ENCODE peak calls at places on chromosomes 4 and X, in ten cellular contexts. C is stimulated activated CD4-positive, alpha-beta T cell treated with anti-CD3 and anti-CD28 coated beads, Interleukin-15, amount 100 ng/mL, for 24 hours; R is COR-L47; E is HCT116; D is activated CD8-positive, alpha-beta memory T cell treated with anti-CD3 and anti-CD28 coated beads, Interleukin-2, amount 50 U/mL, for 4 hours; H is iris pigment epithelial cell; O is pulmonary artery endothelial cell; M is iPS-NIHi11; T is NCI-H446; J is lung microvascular endothelial cell. I is an unnamed sample.

GRCh38 chrX:154029439-154029838 is 9.7 kb upstream of the IRAK1 start:
- DNase-seq in M (no peak), H (no peak), C (no peak), O (no peak), J (no peak), E (no peak), T (no peak), R (no peak), D (no peak), I (no peak)

GRCh38 chr4:144565558-144566195 is 80.3 kb upstream of the HHIP start:
- DNase-seq in D (no peak), H (peak), C (no peak), J (no peak), E (no peak), M (no peak), O (no peak), R (no peak), T (no peak), I (no peak)

GRCh38 chrX:133364201-133364600 is 51.1 kb downstream of the GPC4 start:
- DNase-seq in J (no peak), H (peak), C (no peak), E (no peak), D (no peak), O (no peak), T (no peak), R (no peak), M (no peak), I (no peak)

GRCh38 chr4:3418029-3418762 is 23.6 kb upstream of the HGFAC start:
- DNase-seq in O (no peak), D (no peak), T (no peak), C (no peak), H (no peak), J (no peak), M (peak), E (no peak), R (peak), I (no peak)

GRCh38 chr4:185713272-185713671 is 98.7 kb downstream of the SORBS2 start:
- DNase-seq in H (peak), C (no peak), M (no peak), E (no peak), T (no peak), J (peak), D (no peak), R (no peak), O (no peak), I (no peak)

GRCh38 chrX:151680805-151681204 is 14.5 kb upstream of the PRRG3 start:
- DNase-seq in J (peak), M (peak), T (peak), R (peak), C (peak), D (peak), E (peak), O (no peak), H (peak), I (peak)

GRCh38 chr4:102230194-102230593 is 115.1 kb downstream of the SLC39A8 start:
- DNase-seq in C (no peak), H (no peak), D (no peak), E (no peak), R (no peak), J (no peak), T (no peak), O (no peak), M (no peak), I (no peak)

GRCh38 chr4:89539374-89539773 is 231.8 kb upstream of the GPRIN3 start:
- DNase-seq in D (no peak), M (no peak), C (no peak), R (no peak), O (peak), E (no peak), H (peak), J (peak), T (no peak), I (no peak)

GRCh38 chrX:153342762-153343558 is 9.0 kb downstream of the ZNF275 start:
- DNase-seq in O (no peak), C (no peak), E (no peak), H (no peak), D (no peak), T (no peak), J (no peak), M (no peak), R (no peak), I (no peak)

GRCh38 chr4:30256105-30256828 is 463.9 kb upstream of the PCDH7 start:
- DNase-seq in M (no peak), J (no peak), D (no peak), T (peak), O (no peak), R (peak), C (no peak), H (no peak), E (no peak), I (no peak)

GRCh38 chr4:179855471-179855870 is 2387.7 kb upstream of the TENM3 start:
- DNase-seq in H (no peak), O (no peak), T (no peak), M (no peak), E (no peak), R (no peak), C (no peak), D (no peak), J (no peak), I (no peak)

GRCh38 chrX:21838937-21839333 is 482 bp upstream of the MBTPS2 start:
- DNase-seq in T (no peak), M (no peak), H (peak), R (no peak), C (no peak), E (no peak), J (peak), O (no peak), D (no peak), I (no peak)

GRCh38 chrX:118189628-118190027 is 73.0 kb upstream of the KLHL13 start:
- DNase-seq in C (no peak), J (no peak), D (no peak), R (no peak), M (no peak), H (no peak), T (no peak), E (no peak), O (no peak), I (no peak)

GRCh38 chr4:152480356-152480755 is 55.5 kb downstream of the FBXW7 start:
- DNase-seq in M (no peak), R (no peak), J (no peak), E (no peak), O (no peak), T (no peak), H (no peak), C (no peak), D (no peak), I (no peak)

GRCh38 chr4:103306870-103307345 is 108.8 kb upstream of the CENPE start:
- DNase-seq in O (no peak), C (no peak), E (no peak), H (no peak), M (peak), R (no peak), T (no peak), J (no peak), D (no peak), I (no peak)

GRCh38 chr4:2728806-2729532 is 27.2 kb downstream of the TNIP2 start:
- DNase-seq in J (no peak), D (no peak), M (no peak), C (no peak), O (no peak), T (no peak), E (no peak), H (no peak), R (no peak), I (no peak)

GRCh38 chr4:176339936-176340761 is 20.4 kb downstream of the SPCS3 start:
- DNase-seq in H (peak), E (no peak), J (no peak), O (no peak), T (no peak), M (no peak), D (no peak), R (no peak), C (no peak), I (no peak)

GRCh38 chr4:16745887-16746286 is 152.6 kb downstream of the LDB2 start:
- DNase-seq in T (no peak), H (no peak), J (no peak), C (no peak), E (no peak), R (no peak), D (no peak), O (no peak), M (no peak), I (no peak)

GRCh38 chr4:959338-960139 is 13.8 kb downstream of the DGKQ start:
- DNase-seq in D (no peak), J (no peak), T (no peak), R (no peak), M (peak), H (no peak), C (no peak), E (no peak), O (no peak), I (no peak)

GRCh38 chrX:42399632-42400024 is 378.3 kb downstream of the PPP1R2C start:
- DNase-seq in M (no peak), O (no peak), E (no peak), J (no peak), C (no peak), D (no peak), H (no peak), T (no peak), R (no peak), I (no peak)

GRCh38 chrX:66863721-66864120 is 224.8 kb upstream of the EDA2R start:
- DNase-seq in T (no peak), H (no peak), D (no peak), O (no peak), M (no peak), E (no peak), R (no peak), J (no peak), C (no peak), I (no peak)

GRCh38 chr4:38723114-38723513 is 59.1 kb downstream of the KLF3 start:
- DNase-seq in E (no peak), O (no peak), R (no peak), D (no peak), J (no peak), H (no peak), M (no peak), T (no peak), C (no peak), I (no peak)

GRCh38 chr4:135243960-135244561 is 1042.5 kb upstream of the PABPC4L start:
- DNase-seq in M (no peak), H (peak), T (no peak), D (no peak), R (no peak), E (no peak), O (no peak), C (no peak), J (no peak), I (no peak)

GRCh38 chrX:97039363-97040029 is 155.8 kb downstream of the RPA4 start:
- DNase-seq in T (peak), J (peak), E (no peak), D (no peak), R (no peak), M (no peak), O (peak), C (peak), H (peak), I (peak)

GRCh38 chrX:41258871-41259270 is 75.1 kb upstream of the DDX3X start:
- DNase-seq in O (no peak), D (no peak), C (no peak), M (no peak), R (no peak), E (no peak), J (no peak), T (no peak), H (no peak), I (no peak)

GRCh38 chr4:105092356-105092755 is 54.3 kb upstream of the TET2 start:
- DNase-seq in T (peak), H (peak), R (peak), O (peak), J (peak), M (no peak), D (no peak), C (no peak), E (no peak), I (no peak)

GRCh38 chr4:101346312-101346561 is 1.1 kb downstream of the PPP3CA start:
- DNase-seq in D (peak), J (no peak), M (peak), H (no peak), C (no peak), O (no peak), T (no peak), E (no peak), R (no peak), I (no peak)

GRCh38 chrX:44748014-44748413 is 95.8 kb upstream of the DUSP21 start:
- DNase-seq in O (no peak), T (no peak), J (peak), D (no peak), E (no peak), C (no peak), H (peak), M (no peak), R (no peak), I (no peak)

GRCh38 chr4:173478136-173478860 is 51.7 kb downstream of the HAND2 start:
- DNase-seq in C (no peak), R (no peak), D (no peak), M (no peak), J (no peak), T (no peak), H (no peak), O (no peak), E (no peak), I (no peak)

GRCh38 chrX:47297874-47298273 is 65.1 kb downstream of the USP11 start:
- DNase-seq in M (no peak), D (no peak), C (no peak), R (no peak), O (no peak), J (no peak), T (no peak), H (no peak), E (peak), I (no peak)

GRCh38 chrX:102976793-102977495 is 39.9 kb downstream of the RAB40AL start:
- DNase-seq in C (no peak), D (no peak), R (no peak), T (no peak), O (no peak), J (no peak), E (peak), H (peak), M (no peak), I (no peak)

GRCh38 chr4:38730493-38730829 is 52.3 kb downstream of the TLR10 start:
- DNase-seq in D (no peak), H (no peak), T (no peak), E (no peak), O (no peak), R (no peak), J (no peak), C (no peak), M (no peak), I (no peak)

GRCh38 chrX:120269379-120270035 is 18.9 kb downstream of the ZBTB33 start:
- DNase-seq in D (no peak), T (no peak), H (peak), J (no peak), C (no peak), R (no peak), O (no peak), M (no peak), E (no peak), I (no peak)

GRCh38 chr4:152187693-152188092 is 348.2 kb downstream of the FBXW7 start:
- DNase-seq in R (no peak), C (no peak), M (no peak), H (no peak), D (no peak), T (no peak), E (no peak), O (no peak), J (no peak), I (no peak)

GRCh38 chr4:29540439-29541102 is 1179.6 kb upstream of the PCDH7 start:
- DNase-seq in C (no peak), T (no peak), R (no peak), M (no peak), H (peak), E (no peak), D (no peak), J (no peak), O (no peak), I (no peak)

GRCh38 chr4:75919914-75920313 is 17.7 kb upstream of the PPEF2 start:
- DNase-seq in M (no peak), O (no peak), J (no peak), C (no peak), E (no peak), D (no peak), R (peak), H (peak), T (peak), I (no peak)

GRCh38 chr4:1766336-1767057 is 26.6 kb upstream of the FGFR3 start:
- DNase-seq in T (no peak), H (no peak), R (no peak), J (no peak), D (no peak), C (no peak), O (no peak), M (peak), E (no peak), I (no peak)

GRCh38 chrX:46953597-46953996 is 41.4 kb downstream of the JADE3 start:
- DNase-seq in H (no peak), M (peak), T (no peak), J (peak), R (no peak), E (no peak), D (no peak), O (no peak), C (no peak), I (no peak)

I was measured in GM12878.